ENCODE peak calls at places on chromosome 21, in nine cellular contexts. I, G, W, V, O, X, S, L and U are unnamed samples.

GRCh38 chr21:34669149-34669879 is 520 bp downstream of the CLIC6 start:
- DNase-seq in I (no peak), G (no peak), W (no peak), V (no peak), O (no peak), X (no peak), S (no peak), L (peak; percentile 30), U (no peak)

GRCh38 chr21:20443558-20444155 is 554.6 kb upstream of the NCAM2 start:
- DNase-seq in I (peak; percentile 33), G (no peak), W (no peak), V (no peak), O (no peak), X (no peak), S (no peak), L (no peak), U (peak; percentile 66)

GRCh38 chr21:25735895-25736597 is 1.3 kb downstream of the GABPA start:
- DNase-seq in I (peak; percentile 16), G (no peak), W (no peak), V (no peak), O (no peak), X (no peak), S (peak; percentile 42), L (peak; percentile 8), U (peak; percentile 60)

GRCh38 chr21:42684109-42684916 is 30.9 kb downstream of the PDE9A start:
- DNase-seq in I (no peak), G (no peak), W (no peak), V (no peak), O (no peak), X (no peak), S (no peak), L (no peak), U (no peak)

GRCh38 chr21:46551636-46552241 is 53.1 kb downstream of the S100B start:
- DNase-seq in I (no peak), G (no peak), W (peak; percentile 22), V (no peak), O (peak; percentile 24), X (no peak), S (no peak), L (no peak), U (no peak)

GRCh38 chr21:36079010-36079649 is 9.3 kb downstream of the CBR1 start:
- DNase-seq in I (no peak), G (no peak), W (peak; percentile 3), V (no peak), O (no peak), X (peak; percentile 38), S (no peak), L (no peak), U (no peak)

GRCh38 chr21:23601549-23601948 is 2005.7 kb downstream of the MRPL39 start:
- DNase-seq in I (no peak), G (no peak), W (no peak), V (no peak), O (no peak), X (no peak), S (no peak), L (no peak), U (no peak)

GRCh38 chr21:40706806-40707205 is 140.2 kb downstream of the DSCAM start:
- DNase-seq in I (no peak), G (no peak), W (no peak), V (no peak), O (no peak), X (no peak), S (no peak), L (no peak), U (no peak)

GRCh38 chr21:36860736-36861594 is 105.5 kb downstream of the HLCS start:
- DNase-seq in I (peak; percentile 28), G (no peak), W (no peak), V (no peak), O (no peak), X (no peak), S (peak; percentile 63), L (peak; percentile 53), U (no peak)

GRCh38 chr21:35682874-35683549 is 377.3 kb downstream of the SETD4 start:
- DNase-seq in I (no peak), G (no peak), W (no peak), V (no peak), O (no peak), X (no peak), S (peak; percentile 5), L (no peak), U (no peak)

GRCh38 chr21:35342440-35342839 is 293.3 kb upstream of the RUNX1 start:
- DNase-seq in I (no peak), G (no peak), W (no peak), V (no peak), O (no peak), X (no peak), S (no peak), L (no peak), U (no peak)

GRCh38 chr21:33441489-33442477 is 38.0 kb downstream of the TMEM50B start:
- DNase-seq in I (peak; percentile 30), G (no peak), W (no peak), V (peak; percentile 47), O (no peak), X (peak; percentile 78), S (peak; percentile 82), L (peak; percentile 60), U (no peak)

GRCh38 chr21:32771134-32771523 is 426 bp downstream of the PAXBP1 start:
- DNase-seq in I (peak; percentile 30), G (peak; percentile 28), W (peak; percentile 3), V (peak; percentile 23), O (peak; percentile 9), X (peak; percentile 69), S (peak; percentile 58), L (peak; percentile 74), U (peak; percentile 67)

GRCh38 chr21:43925609-43926008 is 60.6 kb downstream of the AGPAT3 start:
- DNase-seq in I (no peak), G (no peak), W (no peak), V (no peak), O (no peak), X (no peak), S (no peak), L (no peak), U (no peak)

GRCh38 chr21:31293986-31294385 is 50.1 kb downstream of the TIAM1 start:
- DNase-seq in I (no peak), G (no peak), W (no peak), V (peak; percentile 82), O (no peak), X (no peak), S (peak; percentile 89), L (peak; percentile 52), U (no peak)

GRCh38 chr21:16913010-16913409 is 599.8 kb upstream of the CXADR start:
- DNase-seq in I (no peak), G (no peak), W (no peak), V (no peak), O (no peak), X (no peak), S (no peak), L (no peak), U (peak; percentile 49)